ENCODE peak calls at places on chromosomes 16 and 17, in four cellular contexts. S is IMR-90, G is neuronal stem cell, I is mesenchymal stem cell. E is an unnamed sample.

GRCh38 chr16:30901201-30902069 is 5.0 kb downstream of the CTF1 start:
- DNase-seq in S (no peak), G (no peak), I (peak; percentile 22), E (no peak)

GRCh38 chr16:65176603-65177002 is 54.7 kb upstream of the CDH11 start:
- DNase-seq in S (peak; percentile 93), G (no peak), I (peak; percentile 79), E (no peak)

GRCh38 chr16:87851601-87852000 is 17.7 kb downstream of the SLC7A5 start:
- DNase-seq in S (no peak), G (no peak), I (no peak), E (no peak)

GRCh38 chr16:55370762-55371482 is 46.9 kb downstream of the IRX6 start:
- DNase-seq in S (peak; percentile 8), G (peak; percentile 51), I (no peak), E (peak; percentile 78)

GRCh38 chr16:88561485-88562369 is 8.5 kb upstream of the ZC3H18 start:
- DNase-seq in S (peak; percentile 43), G (peak; percentile 56), I (peak; percentile 65), E (peak; percentile 56)

GRCh38 chr17:75365009-75365930 is 40.2 kb downstream of the GRB2 start:
- DNase-seq in S (no peak), G (no peak), I (no peak), E (no peak)

GRCh38 chr17:10021239-10021638 is 116.2 kb upstream of the RCVRN start:
- DNase-seq in S (peak; percentile 20), G (no peak), I (peak; percentile 73), E (no peak)

GRCh38 chr17:8581002-8581658 is 49.4 kb downstream of the MYH10 start:
- DNase-seq in S (no peak), G (no peak), I (no peak), E (no peak)

GRCh38 chr16:48636521-48636920 is 26.5 kb upstream of the N4BP1 start:
- DNase-seq in S (no peak), G (no peak), I (no peak), E (no peak)

GRCh38 chr17:55405600-55405999 is 16.0 kb downstream of the MMD start:
- DNase-seq in S (no peak), G (no peak), I (no peak), E (no peak)

GRCh38 chr16:354971-355441 is 2.5 kb upstream of the AXIN1 start:
- DNase-seq in S (no peak), G (no peak), I (no peak), E (no peak)

GRCh38 chr16:30985401-30986128 is 558 bp downstream of the HSD3B7 start:
- DNase-seq in S (no peak), G (no peak), I (peak; percentile 13), E (peak; percentile 81)

GRCh38 chr17:6061290-6061689 is 8.9 kb upstream of the WSCD1 start:
- DNase-seq in S (peak; percentile 4), G (no peak), I (peak; percentile 91), E (no peak)

GRCh38 chr17:72426948-72427760 is 306.3 kb downstream of the SOX9 start:
- DNase-seq in S (no peak), G (no peak), I (no peak), E (no peak)

GRCh38 chr16:2784536-2785100 is 2.7 kb downstream of the PRSS33 start:
- DNase-seq in S (no peak), G (no peak), I (no peak), E (peak; percentile 30)

GRCh38 chr16:80616362-80616761 is 75.6 kb downstream of the DYNLRB2 start:
- DNase-seq in S (no peak), G (no peak), I (no peak), E (no peak)

GRCh38 chr17:66459811-66460270 is 157.4 kb downstream of the PRKCA start:
- DNase-seq in S (peak; percentile 99), G (no peak), I (peak; percentile 99), E (no peak)

GRCh38 chr17:66540131-66540781 is 237.8 kb downstream of the PRKCA start:
- DNase-seq in S (peak; percentile 91), G (peak; percentile 55), I (peak; percentile 95), E (peak; percentile 61)

GRCh38 chr17:66264696-66265095 is 35.5 kb upstream of the APOH start:
- DNase-seq in S (no peak), G (no peak), I (no peak), E (no peak)

GRCh38 chr17:41547921-41548843 is 20.1 kb upstream of the KRT19 start:
- DNase-seq in S (peak; percentile 98), G (no peak), I (peak; percentile 94), E (no peak)

GRCh38 chr16:65725156-65725845 is 603.4 kb upstream of the CDH11 start:
- DNase-seq in S (peak; percentile 62), G (no peak), I (no peak), E (no peak)

GRCh38 chr16:89434490-89434889 is 55.9 kb downstream of the ANKRD11 start:
- DNase-seq in S (no peak), G (no peak), I (no peak), E (no peak)

GRCh38 chr16:51359141-51359960 is 208.3 kb upstream of the SALL1 start:
- DNase-seq in S (peak; percentile 5), G (peak; percentile 88), I (peak; percentile 15), E (peak; percentile 43)

GRCh38 chr17:64183815-64184397 is 54.0 kb upstream of the ERN1 start:
- DNase-seq in S (peak; percentile 77), G (no peak), I (peak; percentile 44), E (no peak)

GRCh38 chr16:3021449-3022207 is 1.5 kb downstream of the TNFRSF12A start:
- DNase-seq in S (peak; percentile 94), G (peak; percentile 89), I (peak; percentile 90), E (peak; percentile 80)

GRCh38 chr17:57939797-57940196 is 15.4 kb downstream of the CUEDC1 start:
- DNase-seq in S (no peak), G (no peak), I (no peak), E (no peak)

GRCh38 chr17:32912218-32912897 is 15.6 kb upstream of the TMEM98 start:
- DNase-seq in S (peak; percentile 76), G (no peak), I (peak; percentile 91), E (peak; percentile 65)

GRCh38 chr17:32907583-32907982 is 20.4 kb upstream of the TMEM98 start:
- DNase-seq in S (no peak), G (no peak), I (no peak), E (peak; percentile 8)

GRCh38 chr17:32913593-32913992 is 14.4 kb upstream of the TMEM98 start:
- DNase-seq in S (no peak), G (no peak), I (no peak), E (no peak)

GRCh38 chr17:32910769-32911168 is 17.2 kb upstream of the TMEM98 start:
- DNase-seq in S (no peak), G (no peak), I (no peak), E (no peak)

DNA sequence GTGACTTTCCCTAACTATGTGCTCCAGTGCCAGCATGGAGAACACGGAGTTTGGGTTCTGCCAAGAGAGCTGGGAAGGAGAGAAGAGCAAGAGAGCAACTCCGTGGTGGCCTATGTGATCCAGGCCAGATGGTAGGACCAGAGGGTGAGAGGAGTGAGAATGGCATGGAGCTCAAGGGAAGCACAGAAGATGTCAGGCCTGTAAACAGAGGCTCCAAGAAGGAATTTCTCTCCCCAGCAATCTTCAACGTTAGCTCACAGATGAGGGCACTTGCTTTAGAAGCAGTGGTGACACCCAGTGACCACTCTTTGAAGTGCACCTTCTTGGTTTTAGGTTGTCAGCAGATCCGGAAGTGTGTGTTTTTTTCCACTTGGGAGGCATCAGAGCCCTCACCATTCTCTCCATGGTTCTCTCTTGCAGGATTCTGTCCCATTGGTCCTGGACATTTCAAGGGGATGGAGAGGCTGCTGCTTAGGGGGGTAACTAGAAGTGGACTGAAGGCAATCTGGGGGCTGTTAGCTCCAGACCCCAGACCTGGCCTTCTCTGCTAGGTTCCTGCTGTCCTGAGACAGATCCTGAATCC is 18.1 kb upstream of the TMEM98 start:
- DNase-seq in S (peak; percentile 84), G (peak; percentile 55), I (peak; percentile 86), E (peak; percentile 90)
- H4K91ac ChIP-seq in S (peak overlapping the region; percentile 39), G (no peak overlapping the region), I (peak overlapping the region; percentile 24), E (no peak overlapping the region)

GRCh38 chr16:69064164-69064563 is 41.3 kb upstream of the HAS3 start:
- DNase-seq in S (peak; percentile 36), G (no peak), I (no peak), E (no peak)

GRCh38 chr16:69069504-69069903 is 35.9 kb upstream of the HAS3 start:
- DNase-seq in S (no peak), G (no peak), I (no peak), E (no peak)

DNA sequence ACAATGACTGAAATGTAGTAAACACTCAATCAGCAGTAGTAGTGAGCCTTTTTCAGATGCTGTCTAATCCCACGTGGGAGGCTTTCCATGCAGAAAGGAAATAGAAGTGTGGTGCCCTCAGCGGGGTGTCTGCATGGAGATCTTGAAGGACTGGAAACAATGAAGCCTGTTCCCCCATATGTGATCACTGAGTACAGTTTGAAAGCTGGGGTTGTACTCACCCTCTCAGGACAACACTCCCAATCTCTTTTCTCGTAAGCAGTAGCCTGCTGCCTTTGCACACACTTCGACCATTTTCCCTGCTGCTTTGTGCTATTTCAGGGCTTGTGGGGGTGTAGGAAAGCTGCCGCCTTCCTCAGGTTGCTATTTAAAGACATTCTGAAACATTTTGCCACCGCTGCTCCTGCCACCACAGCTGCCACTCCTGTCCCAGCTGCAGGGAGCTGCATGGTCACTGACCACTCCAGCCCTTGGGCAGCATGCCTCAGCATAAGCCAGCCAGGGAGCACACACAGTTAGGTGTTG is 40.6 kb upstream of the HAS3 start:
- DNase-seq in S (no peak), G (no peak), I (no peak), E (no peak)
- H4K91ac ChIP-seq in S (no peak overlapping the region), G (no peak overlapping the region), I (no peak overlapping the region), E (no peak overlapping the region)

DNA sequence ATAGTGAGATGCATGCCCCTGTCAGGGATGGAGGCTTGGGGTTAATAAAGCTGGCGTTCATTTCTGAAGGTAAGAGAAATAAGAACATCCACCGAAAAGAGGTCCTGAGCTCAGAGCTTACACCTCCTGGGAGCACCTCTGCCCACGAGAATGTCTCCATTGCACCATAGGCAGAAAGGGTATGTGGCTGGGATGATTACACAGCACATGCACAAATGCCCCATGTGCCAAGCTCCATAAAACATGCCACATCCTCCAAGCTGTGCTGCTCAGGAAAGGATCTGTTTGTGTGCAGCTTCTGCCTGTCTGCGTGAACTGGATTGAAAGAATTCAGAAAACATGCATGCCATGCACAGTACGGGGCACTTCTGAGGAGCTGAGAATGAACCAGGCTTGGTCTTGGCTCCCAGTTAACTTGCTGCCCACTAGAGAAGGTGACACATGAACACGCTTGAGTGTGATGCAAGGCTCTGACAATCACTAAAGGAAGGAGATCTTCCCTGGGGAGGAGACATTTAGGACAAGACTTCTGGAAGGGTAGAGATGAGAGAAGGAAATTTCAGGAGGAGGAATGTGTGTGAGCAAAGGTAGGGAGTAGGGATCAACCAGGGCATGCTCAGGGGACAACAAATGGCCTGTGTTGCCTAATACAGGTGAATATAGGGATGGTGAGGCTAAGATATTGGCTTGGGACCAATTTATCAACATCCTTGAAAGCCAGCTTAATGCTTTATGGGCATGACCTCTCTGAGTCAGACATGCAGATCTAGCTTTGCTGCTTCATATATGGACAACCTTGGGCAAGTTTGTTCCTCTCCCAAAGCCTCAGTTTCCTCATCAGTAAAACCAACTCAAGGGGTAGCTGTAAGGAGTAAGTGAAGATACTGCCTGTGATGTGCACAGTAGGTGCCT is 32.0 kb upstream of the SMPD3 start:
- DNase-seq in S (no peak), G (no peak), I (no peak), E (no peak)
- H4K91ac ChIP-seq in S (no peak overlapping the region), G (no peak overlapping the region), I (no peak overlapping the region), E (no peak overlapping the region)

GRCh38 chr17:77503916-77504651 is 363.3 kb downstream of the SEC14L1 start:
- DNase-seq in S (no peak), G (no peak), I (no peak), E (peak; percentile 95)
- H4K91ac ChIP-seq in S (no peak overlapping the region), G (no peak overlapping the region), I (no peak overlapping the region), E (no peak overlapping the region)

E was measured in H9.